ENCODE peak calls at places on chromosome 18, in nine cellular contexts. C is esophagus squamous epithelium, V is neural progenitor cell, G is pancreas, L is testis, O is MM.1S, Z is RWPE1, Y is H9, R is left lung. I is an unnamed sample.

GRCh38 chr18:43875496-43875895 is 598.2 kb upstream of the SYT4 start:
- DNase-seq in C (no peak), V (no peak), G (no peak), L (no peak), O (no peak), Z (no peak), Y (no peak), R (no peak), I (no peak)

GRCh38 chr18:22047485-22047884 is 121.9 kb upstream of the GATA6 start:
- DNase-seq in C (no peak), V (no peak), G (no peak), L (no peak), O (no peak), Z (no peak), Y (no peak), R (no peak), I (no peak)

GRCh38 chr18:39667905-39668304 is 2102.3 kb upstream of the CELF4 start:
- DNase-seq in C (no peak), V (no peak), G (no peak), L (no peak), O (no peak), Z (no peak), Y (no peak), R (no peak), I (no peak)

GRCh38 chr18:45482286-45482685 is 133.0 kb upstream of the SLC14A2 start:
- DNase-seq in C (no peak), V (no peak), G (no peak), L (no peak), O (no peak), Z (no peak), Y (no peak), R (no peak), I (no peak)

GRCh38 chr18:49728542-49728941 is 84.8 kb downstream of the ACAA2 start:
- DNase-seq in C (no peak), V (peak), G (peak), L (peak), O (no peak), Z (no peak), Y (peak), R (no peak), I (no peak)

GRCh38 chr18:41594582-41594981 is 360.5 kb upstream of the PIK3C3 start:
- DNase-seq in C (no peak), V (no peak), G (no peak), L (no peak), O (no peak), Z (no peak), Y (no peak), R (no peak), I (no peak)

GRCh38 chr18:23438608-23439366 is 14.3 kb upstream of the RIOK3 start:
- DNase-seq in C (no peak), V (no peak), G (no peak), L (no peak), O (no peak), Z (no peak), Y (no peak), R (no peak), I (no peak)

GRCh38 chr18:76491801-76492668 is 3.0 kb downstream of the ZNF516 start:
- DNase-seq in C (no peak), V (peak), G (peak), L (peak), O (no peak), Z (peak), Y (peak), R (peak), I (no peak)

GRCh38 chr18:48133675-48134251 is 203.3 kb upstream of the SMAD2 start:
- DNase-seq in C (no peak), V (no peak), G (no peak), L (no peak), O (no peak), Z (peak), Y (no peak), R (no peak), I (peak)

GRCh38 chr18:48036641-48037421 is 106.4 kb upstream of the SMAD2 start:
- DNase-seq in C (no peak), V (no peak), G (peak), L (peak), O (no peak), Z (no peak), Y (no peak), R (no peak), I (no peak)

GRCh38 chr18:23650963-23651927 is 11.5 kb downstream of the ANKRD29 start:
- DNase-seq in C (no peak), V (no peak), G (no peak), L (no peak), O (no peak), Z (peak), Y (no peak), R (no peak), I (no peak)

GRCh38 chr18:45255142-45255890 is 360.0 kb upstream of the SLC14A2 start:
- DNase-seq in C (no peak), V (peak), G (peak), L (no peak), O (no peak), Z (peak), Y (no peak), R (no peak), I (no peak)

GRCh38 chr18:21933931-21934765 is 193.6 kb downstream of the MIB1 start:
- DNase-seq in C (no peak), V (peak), G (no peak), L (no peak), O (no peak), Z (no peak), Y (peak), R (no peak), I (no peak)

GRCh38 chr18:23629444-23629946 is 33.2 kb downstream of the ANKRD29 start:
- DNase-seq in C (no peak), V (no peak), G (no peak), L (no peak), O (peak), Z (no peak), Y (no peak), R (peak), I (no peak)

GRCh38 chr18:57630002-57630758 is 8.5 kb upstream of the NARS1 start:
- DNase-seq in C (peak), V (peak), G (peak), L (peak), O (peak), Z (peak), Y (peak), R (peak), I (no peak)
- TF ChIP-seq CTCF in C (peak), V (peak), G (peak), L (peak), O (peak), Z (peak), Y (peak), R (peak), I (peak)

GRCh38 chr18:31983020-31983419 is 35.6 kb upstream of the RNF125 start:
- DNase-seq in C (no peak), V (no peak), G (no peak), L (no peak), O (no peak), Z (no peak), Y (no peak), R (no peak), I (no peak)
- H3K27ac ChIP-seq in C (no peak), V (no peak), G (no peak), L (no peak), O (no peak), Z (no peak), Y (no peak), R (no peak), I (no peak)

GRCh38 chr18:35127201-35127600 is 86.0 kb downstream of the MAPRE2 start:
- DNase-seq in C (no peak), V (peak), G (no peak), L (no peak), O (no peak), Z (no peak), Y (peak), R (no peak), I (no peak)

GRCh38 chr18:35128675-35129074 is 87.5 kb downstream of the MAPRE2 start:
- DNase-seq in C (no peak), V (no peak), G (no peak), L (no peak), O (no peak), Z (no peak), Y (no peak), R (no peak), I (no peak)

GRCh38 chr18:35132284-35132910 is 91.2 kb downstream of the MAPRE2 start:
- DNase-seq in C (no peak), V (no peak), G (no peak), L (no peak), O (no peak), Z (no peak), Y (no peak), R (no peak), I (no peak)

GRCh38 chr18:35131387-35132283 is 90.4 kb downstream of the MAPRE2 start:
- DNase-seq in C (no peak), V (no peak), G (no peak), L (peak), O (no peak), Z (no peak), Y (no peak), R (no peak), I (no peak)

GRCh38 chr18:35130236-35130635 is 89.0 kb downstream of the MAPRE2 start:
- DNase-seq in C (no peak), V (no peak), G (no peak), L (no peak), O (no peak), Z (no peak), Y (no peak), R (no peak), I (no peak)
- TF ChIP-seq CTCF in C (no peak), V (no peak), G (no peak), L (no peak), O (no peak), Z (no peak), Y (no peak), R (no peak), I (no peak)

DNA sequence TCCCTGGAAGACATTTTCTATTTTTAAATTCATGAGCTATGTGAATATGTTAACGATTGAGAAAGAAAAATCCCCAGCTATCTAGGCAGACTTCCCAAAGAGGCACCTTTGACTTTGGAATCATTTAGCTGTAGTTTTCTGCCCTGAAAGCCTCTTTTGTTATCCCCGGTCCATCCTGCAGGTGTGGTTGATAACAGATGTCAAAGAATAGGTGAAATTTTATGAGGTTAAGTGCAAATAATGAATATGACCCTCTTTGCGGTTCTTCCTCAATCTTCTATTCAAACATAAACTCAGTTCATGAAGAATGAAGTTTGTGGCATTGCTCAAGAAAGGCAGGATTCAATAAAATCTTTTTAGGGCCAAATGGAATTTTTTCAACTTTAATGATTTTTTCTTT is 51.6 kb upstream of the ATP8B1 start:
- DNase-seq in C (no peak), V (no peak), G (no peak), L (no peak), O (no peak), Z (no peak), Y (no peak), R (no peak), I (no peak)
- H3K27ac ChIP-seq in C (no peak), V (no peak), G (no peak), L (no peak), O (no peak), Z (no peak), Y (no peak), R (no peak), I (no peak)

GRCh38 chr18:9810994-9811393 is 74.8 kb upstream of the TXNDC2 start:
- DNase-seq in C (no peak), V (peak), G (no peak), L (no peak), O (no peak), Z (no peak), Y (no peak), R (no peak), I (no peak)
- TF ChIP-seq CTCF in C (no peak), V (peak), G (no peak), L (no peak), O (no peak), Z (no peak), Y (peak), R (no peak), I (no peak)

GRCh38 chr18:7619676-7620075 is 52.6 kb downstream of the PTPRM start:
- DNase-seq in C (no peak), V (no peak), G (no peak), L (no peak), O (no peak), Z (no peak), Y (no peak), R (no peak), I (no peak)
- H3K27ac ChIP-seq in C (no peak), V (peak), G (no peak), L (no peak), O (no peak), Z (no peak), Y (no peak), R (no peak), I (no peak)

DNA sequence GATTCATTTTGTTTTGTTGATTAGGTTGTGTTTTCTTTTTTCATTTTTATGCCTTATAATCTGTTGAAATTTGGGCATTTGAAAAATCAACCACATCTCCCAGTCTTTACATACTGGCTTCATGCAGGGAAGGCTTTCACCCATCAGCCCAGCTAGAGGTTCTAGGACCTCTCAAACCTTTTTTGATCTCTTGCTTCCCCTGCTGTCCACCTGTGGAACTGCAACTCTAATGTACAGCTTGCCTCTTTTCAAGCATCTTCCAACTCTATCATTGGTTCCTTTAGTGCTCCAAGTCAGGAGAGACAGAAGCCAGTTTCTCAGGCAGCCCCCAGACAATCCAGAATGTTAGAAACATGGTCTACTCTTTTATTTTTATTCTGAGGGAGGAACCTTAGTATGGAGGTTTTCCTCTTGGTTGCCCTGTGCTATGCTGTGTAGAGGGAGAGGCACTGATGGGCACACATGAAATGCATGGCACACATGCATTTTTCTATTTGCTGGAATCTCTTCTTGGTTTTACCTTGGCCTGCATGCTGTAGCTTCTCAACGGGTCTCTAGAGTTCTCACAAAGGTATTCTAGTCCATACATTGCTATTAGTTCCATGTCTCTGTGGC is 107.2 kb upstream of the L3MBTL4 start:
- DNase-seq in C (no peak), V (peak), G (no peak), L (peak), O (peak), Z (no peak), Y (peak), R (no peak), I (peak)
- TF ChIP-seq CTCF in C (peak), V (peak), G (peak), L (peak), O (peak), Z (peak), Y (peak), R (peak), I (peak)

GRCh38 chr18:59952283-59953007 is 52.6 kb downstream of the PMAIP1 start:
- DNase-seq in C (no peak), V (no peak), G (no peak), L (no peak), O (no peak), Z (no peak), Y (no peak), R (no peak), I (no peak)
- H3K27ac ChIP-seq in C (no peak), V (no peak), G (peak), L (no peak), O (no peak), Z (peak), Y (no peak), R (no peak), I (peak)

GRCh38 chr18:3478262-3478978 is 28.4 kb downstream of the TGIF1 start:
- DNase-seq in C (no peak), V (no peak), G (no peak), L (no peak), O (no peak), Z (no peak), Y (no peak), R (no peak), I (no peak)

GRCh38 chr18:3482258-3482657 is 32.3 kb downstream of the TGIF1 start:
- DNase-seq in C (no peak), V (no peak), G (no peak), L (no peak), O (no peak), Z (no peak), Y (no peak), R (no peak), I (no peak)

GRCh38 chr18:3479978-3480377 is 30.0 kb downstream of the TGIF1 start:
- DNase-seq in C (no peak), V (no peak), G (no peak), L (no peak), O (no peak), Z (no peak), Y (no peak), R (no peak), I (no peak)

GRCh38 chr18:3480827-3481226 is 30.9 kb downstream of the TGIF1 start:
- DNase-seq in C (no peak), V (no peak), G (no peak), L (no peak), O (no peak), Z (no peak), Y (no peak), R (no peak), I (no peak)

GRCh38 chr18:3481696-3482210 is 31.8 kb downstream of the TGIF1 start:
- DNase-seq in C (no peak), V (peak), G (no peak), L (no peak), O (no peak), Z (peak), Y (peak), R (no peak), I (no peak)
- TF ChIP-seq CTCF in C (peak), V (peak), G (peak), L (peak), O (peak), Z (no peak), Y (peak), R (peak), I (peak)

GRCh38 chr18:60978338-60978737 is 354.9 kb upstream of the CDH20 start:
- DNase-seq in C (no peak), V (no peak), G (no peak), L (no peak), O (no peak), Z (peak), Y (no peak), R (no peak), I (peak)
- H3K27ac ChIP-seq in C (no peak), V (no peak), G (no peak), L (no peak), O (no peak), Z (no peak), Y (no peak), R (no peak), I (no peak)

I was measured in keratinocyte.